ENCODE peak calls at places on chromosomes 5 and 9, in eight cellular contexts. L is AG09319; X is NCI-H1092; O is activated T-helper 2 cell treated with anti-CD3 and anti-CD28 coated beads, Interferon-gamma antibody, Interleukin-2, Interleukin-4, amounts not matched to agents 10 μg/mL and 5 μg/mL and 100 μg/mL, durations not matched to agents 14 hours and 24 hours and 36 hours; J is Calu3; W is WERI-Rb-1; A is activated CD4-positive, CD25-positive, alpha-beta regulatory T cell; R is mucosa of descending colon. Z is an unnamed sample.

GRCh38 chr5:137181685-137182084 is 317.4 kb downstream of the SPOCK1 start:
- DNase-seq in X (no peak), A (no peak), R (no peak), W (peak; percentile 85), J (no peak), L (no peak), O (no peak), Z (no peak)

GRCh38 chr5:31962928-31963327 is 211.2 kb downstream of the GOLPH3 start:
- DNase-seq in W (no peak), J (no peak), L (no peak), R (no peak), A (no peak), X (no peak), O (no peak), Z (no peak)

GRCh38 chr5:31412324-31412723 is 119.6 kb downstream of the DROSHA start:
- DNase-seq in A (no peak), L (peak; percentile 8), J (no peak), R (no peak), X (no peak), O (no peak), W (no peak), Z (no peak)

GRCh38 chr5:172402531-172403190 is 51.7 kb downstream of the SH3PXD2B start:
- DNase-seq in O (no peak), W (no peak), X (no peak), J (no peak), A (no peak), L (no peak), R (no peak), Z (no peak)

GRCh38 chr9:127004946-127005769 is 90.6 kb downstream of the RALGPS1 start:
- DNase-seq in W (no peak), J (no peak), L (no peak), R (no peak), A (no peak), O (peak; percentile 73), X (no peak), Z (no peak)

GRCh38 chr5:107217721-107218130 is 453.0 kb downstream of the EFNA5 start:
- DNase-seq in X (peak; percentile 21), R (no peak), A (no peak), J (peak; percentile 86), O (no peak), W (no peak), L (no peak), Z (no peak)

GRCh38 chr5:95086932-95087818 is 197.7 kb downstream of the MCTP1 start:
- DNase-seq in X (no peak), L (no peak), O (no peak), R (no peak), W (no peak), J (no peak), A (no peak), Z (no peak)

GRCh38 chr9:129624168-129624759 is 1.7 kb upstream of the NTMT1 start:
- DNase-seq in L (no peak), J (peak; percentile 73), X (peak; percentile 64), W (peak; percentile 84), R (peak; percentile 61), A (peak; percentile 38), O (peak; percentile 64), Z (no peak)

GRCh38 chr9:92837191-92837590 is 40.6 kb downstream of the ZNF484 start:
- DNase-seq in O (no peak), L (no peak), J (no peak), R (no peak), W (no peak), A (no peak), X (no peak), Z (no peak)